ENCODE peak calls at places on chromosomes 6 and 20, in ten cellular contexts. I is GM23338; X is fibroblast of lung; T is suprapubic skin; R is HepG2; B is upper lobe of right lung; K is colonic mucosa; O is uterus; V is MM.1S; G is CD8-positive, alpha-beta T cell. S is an unnamed sample.

GRCh38 chr6:143018955-143019354 is 41.7 kb upstream of the AIG1 start:
- DNase-seq in I (no peak), X (peak), T (no peak), R (no peak), B (no peak), K (no peak), O (no peak), V (no peak), G (no peak), S (no peak)

GRCh38 chr6:106973018-106973840 is 1.3 kb downstream of the CD24 start:
- DNase-seq in I (peak), X (peak), T (no peak), R (no peak), B (peak), K (peak), O (no peak), V (no peak), G (no peak), S (no peak)

GRCh38 chr6:63290507-63291049 is 29.2 kb downstream of the LGSN start:
- DNase-seq in I (no peak), X (no peak), T (no peak), R (no peak), B (no peak), K (no peak), O (no peak), V (no peak), G (no peak), S (no peak)

GRCh38 chr20:33477386-33478234 is 12.3 kb upstream of the CBFA2T2 start:
- DNase-seq in I (peak), X (no peak), T (no peak), R (no peak), B (no peak), K (peak), O (no peak), V (no peak), G (no peak), S (no peak)

GRCh38 chr6:134624781-134625180 is 306.9 kb upstream of the SGK1 start:
- DNase-seq in I (no peak), X (no peak), T (no peak), R (no peak), B (no peak), K (no peak), O (no peak), V (no peak), G (no peak), S (no peak)

GRCh38 chr20:32062776-32063170 is 10.7 kb downstream of the HCK start:
- DNase-seq in I (no peak), X (no peak), T (no peak), R (no peak), B (peak), K (peak), O (no peak), V (no peak), G (no peak), S (no peak)

GRCh38 chr20:32433311-32434021 is 75.3 kb downstream of the ASXL1 start:
- DNase-seq in I (no peak), X (no peak), T (no peak), R (no peak), B (no peak), K (no peak), O (no peak), V (no peak), G (no peak), S (no peak)

GRCh38 chr6:130587778-130588520 is 222.1 kb downstream of the TMEM200A start:
- DNase-seq in I (no peak), X (peak), T (no peak), R (no peak), B (no peak), K (no peak), O (no peak), V (no peak), G (no peak), S (peak)

GRCh38 chr20:4626228-4626627 is 95.5 kb upstream of the PRND start:
- DNase-seq in I (no peak), X (no peak), T (no peak), R (no peak), B (no peak), K (no peak), O (no peak), V (no peak), G (no peak), S (no peak)

GRCh38 chr6:146753306-146753705 is 154.5 kb downstream of the ADGB start:
- DNase-seq in I (no peak), X (no peak), T (no peak), R (no peak), B (no peak), K (no peak), O (no peak), V (no peak), G (no peak), S (no peak)

GRCh38 chr6:30769088-30769852 is 24.9 kb upstream of the IER3 start:
- DNase-seq in I (peak), X (peak), T (no peak), R (peak), B (peak), K (no peak), O (peak), V (no peak), G (peak), S (peak)

GRCh38 chr6:38034269-38034914 is 214.9 kb downstream of the ZFAND3 start:
- DNase-seq in I (peak), X (peak), T (no peak), R (peak), B (no peak), K (no peak), O (no peak), V (peak), G (no peak), S (peak)

GRCh38 chr6:109059591-109060021 is 35.0 kb downstream of the SESN1 start:
- DNase-seq in I (no peak), X (peak), T (no peak), R (no peak), B (no peak), K (no peak), O (no peak), V (peak), G (no peak), S (peak)

GRCh38 chr6:90008908-90009501 is 114.7 kb downstream of the GJA10 start:
- DNase-seq in I (no peak), X (peak), T (no peak), R (no peak), B (no peak), K (no peak), O (no peak), V (peak), G (no peak), S (peak)

GRCh38 chr6:166955121-166955864 is 1.1 kb downstream of the RNASET2 start:
- DNase-seq in I (peak), X (no peak), T (no peak), R (no peak), B (peak), K (peak), O (no peak), V (no peak), G (peak), S (no peak)

GRCh38 chr6:52590634-52590985 is 13.8 kb upstream of the TRAM2 start:
- DNase-seq in I (no peak), X (peak), T (no peak), R (peak), B (no peak), K (no peak), O (no peak), V (no peak), G (no peak), S (peak)

GRCh38 chr6:12356983-12357972 is 67.1 kb downstream of the EDN1 start:
- DNase-seq in I (no peak), X (no peak), T (no peak), R (no peak), B (no peak), K (no peak), O (no peak), V (peak), G (no peak), S (no peak)

GRCh38 chr6:5314191-5314865 is 53.0 kb downstream of the FARS2 start:
- DNase-seq in I (no peak), X (no peak), T (no peak), R (no peak), B (no peak), K (no peak), O (no peak), V (no peak), G (no peak), S (no peak)

GRCh38 chr6:19879663-19880062 is 42.5 kb downstream of the ID4 start:
- DNase-seq in I (no peak), X (no peak), T (no peak), R (no peak), B (no peak), K (no peak), O (no peak), V (no peak), G (no peak), S (no peak)

GRCh38 chr20:46960536-46960935 is 65.9 kb downstream of the EYA2 start:
- DNase-seq in I (no peak), X (no peak), T (no peak), R (no peak), B (no peak), K (no peak), O (no peak), V (no peak), G (no peak), S (no peak)

GRCh38 chr6:32852018-32852843 is 1.3 kb downstream of the TAP1 start:
- DNase-seq in I (peak), X (peak), T (no peak), R (no peak), B (no peak), K (peak), O (peak), V (no peak), G (no peak), S (no peak)

GRCh38 chr6:139962663-139963314 is 588.3 kb upstream of the CITED2 start:
- DNase-seq in I (no peak), X (no peak), T (no peak), R (no peak), B (no peak), K (no peak), O (no peak), V (no peak), G (no peak), S (no peak)

GRCh38 chr6:37170273-37171140 is 555 bp downstream of the PIM1 start:
- DNase-seq in I (peak), X (peak), T (peak), R (no peak), B (peak), K (peak), O (peak), V (peak), G (peak), S (peak)

GRCh38 chr6:90459225-90459758 is 127.6 kb downstream of the MAP3K7 start:
- DNase-seq in I (no peak), X (no peak), T (no peak), R (no peak), B (no peak), K (no peak), O (no peak), V (no peak), G (no peak), S (no peak)

GRCh38 chr6:52534966-52535390 is 41.9 kb downstream of the TRAM2 start:
- DNase-seq in I (no peak), X (no peak), T (no peak), R (no peak), B (no peak), K (no peak), O (no peak), V (no peak), G (no peak), S (no peak)

GRCh38 chr20:46407671-46407996 is 1.2 kb upstream of the ELMO2 start:
- DNase-seq in I (no peak), X (no peak), T (no peak), R (no peak), B (no peak), K (no peak), O (no peak), V (peak), G (no peak), S (no peak)

GRCh38 chr6:143700684-143701342 is 23.0 kb downstream of the PHACTR2 start:
- DNase-seq in I (no peak), X (peak), T (no peak), R (no peak), B (no peak), K (no peak), O (no peak), V (no peak), G (no peak), S (peak)

GRCh38 chr20:11496382-11496781 is 421.3 kb upstream of the BTBD3 start:
- DNase-seq in I (no peak), X (peak), T (no peak), R (no peak), B (no peak), K (no peak), O (no peak), V (no peak), G (no peak), S (peak)

GRCh38 chr6:105681061-105681460 is 278.2 kb upstream of the PREP start:
- DNase-seq in I (no peak), X (no peak), T (no peak), R (no peak), B (no peak), K (no peak), O (no peak), V (no peak), G (no peak), S (no peak)
- H3K4me3 ChIP-seq in I (no peak), X (no peak), T (no peak), R (no peak), B (no peak), K (no peak), O (no peak), V (no peak), G (no peak), S (no peak)

GRCh38 chr20:41286240-41286851 is 31.2 kb downstream of the ZHX3 start:
- DNase-seq in I (no peak), X (no peak), T (no peak), R (no peak), B (no peak), K (no peak), O (no peak), V (no peak), G (no peak), S (no peak)
- H3K27ac ChIP-seq in I (no peak), X (no peak), T (no peak), R (no peak), B (no peak), K (no peak), O (no peak), V (no peak), G (no peak), S (peak)

DNA sequence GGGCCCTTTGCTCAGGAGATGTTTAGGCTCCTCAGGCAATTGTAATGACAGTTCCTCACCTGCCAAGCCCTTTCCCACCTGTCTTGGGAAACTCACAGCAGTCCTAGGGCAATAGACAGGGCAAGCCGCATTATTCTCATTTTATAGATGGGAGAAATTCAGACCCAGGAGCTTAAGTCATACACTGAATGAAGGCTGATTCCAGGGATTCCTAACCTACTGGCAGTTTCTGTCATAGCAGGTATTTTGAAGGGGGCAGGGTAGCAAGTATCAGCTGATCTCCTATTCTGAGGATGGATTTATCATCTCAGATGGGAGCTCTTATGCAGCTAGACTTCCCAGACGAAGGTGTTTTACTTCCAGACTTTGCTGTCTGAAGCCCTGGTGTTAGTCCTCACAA is 61.4 kb upstream of the MYL9 start:
- DNase-seq in I (peak), X (no peak), T (no peak), R (no peak), B (no peak), K (no peak), O (no peak), V (no peak), G (no peak), S (no peak)
- TF ChIP-seq CTCF in I (no peak), X (no peak), T (no peak), R (no peak), B (no peak), K (no peak), O (no peak), V (no peak), G (no peak), S (peak)

DNA sequence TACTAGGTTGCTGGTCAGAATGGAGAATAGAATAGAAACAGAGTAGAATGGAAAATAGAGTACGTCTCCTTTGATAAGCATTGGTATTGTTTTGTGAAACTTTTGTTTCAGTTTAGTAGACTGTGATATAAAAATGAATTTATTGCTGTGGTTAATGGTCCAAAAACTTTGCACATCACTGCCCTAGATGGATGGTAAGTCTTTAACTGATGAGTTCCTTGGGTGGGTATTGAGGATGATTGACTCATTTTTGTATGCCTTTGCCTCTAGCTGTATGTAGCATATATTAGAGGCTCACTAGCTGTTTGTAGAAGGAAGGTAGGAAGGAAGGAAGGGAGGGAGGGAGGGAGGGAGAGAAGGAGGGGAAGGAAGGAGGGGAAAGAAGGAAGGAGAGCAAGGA is 48.3 kb downstream of the ZDHHC14 start:
- DNase-seq in I (no peak), X (no peak), T (no peak), R (no peak), B (no peak), K (no peak), O (no peak), V (no peak), G (no peak), S (no peak)
- H3K4me3 ChIP-seq in I (no peak), X (no peak), T (no peak), R (no peak), B (no peak), K (no peak), O (no peak), V (no peak), G (no peak), S (no peak)

DNA sequence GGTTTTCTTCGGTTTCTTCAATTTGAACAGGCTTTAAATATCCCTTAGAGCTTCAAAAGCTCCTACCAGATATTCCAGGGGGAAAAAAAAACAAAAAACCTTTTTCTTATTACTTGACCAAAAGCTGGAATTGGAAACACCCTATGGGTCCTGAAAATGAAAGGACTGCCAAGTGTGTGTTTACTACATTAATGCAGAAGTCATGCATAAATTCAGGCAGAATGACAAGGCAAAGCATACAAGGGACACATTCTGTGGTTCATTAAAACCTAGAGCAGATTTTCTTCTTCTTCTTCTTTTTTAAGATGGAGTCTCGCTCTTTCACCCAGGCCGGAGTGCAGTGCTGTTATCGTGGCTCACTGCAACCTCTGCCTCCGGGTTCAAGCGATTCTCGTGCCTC is 119.1 kb downstream of the GMDS start:
- DNase-seq in I (no peak), X (no peak), T (no peak), R (no peak), B (no peak), K (no peak), O (no peak), V (no peak), G (no peak), S (no peak)
- H3K27ac ChIP-seq in I (no peak), X (no peak), T (peak), R (no peak), B (peak), K (no peak), O (no peak), V (no peak), G (no peak), S (no peak)

GRCh38 chr6:17816921-17817611 is 110.3 kb upstream of the NUP153 start:
- DNase-seq in I (no peak), X (peak), T (no peak), R (peak), B (no peak), K (no peak), O (no peak), V (no peak), G (no peak), S (no peak)

GRCh38 chr6:17817763-17818162 is 111.0 kb upstream of the NUP153 start:
- DNase-seq in I (no peak), X (no peak), T (no peak), R (no peak), B (no peak), K (no peak), O (no peak), V (no peak), G (no peak), S (no peak)

GRCh38 chr6:17820055-17820454 is 113.3 kb upstream of the NUP153 start:
- DNase-seq in I (peak), X (no peak), T (no peak), R (peak), B (no peak), K (no peak), O (no peak), V (no peak), G (no peak), S (no peak)
- TF ChIP-seq CTCF in I (no peak), X (no peak), T (no peak), R (no peak), B (no peak), K (no peak), O (no peak), V (no peak), G (no peak), S (peak)

GRCh38 chr20:22574545-22575086 is 9.8 kb downstream of the FOXA2 start:
- DNase-seq in I (no peak), X (no peak), T (no peak), R (no peak), B (no peak), K (no peak), O (no peak), V (no peak), G (no peak), S (no peak)
- H3K4me3 ChIP-seq in I (peak), X (no peak), T (no peak), R (no peak), B (no peak), K (no peak), O (no peak), V (no peak), G (no peak), S (no peak)

DNA sequence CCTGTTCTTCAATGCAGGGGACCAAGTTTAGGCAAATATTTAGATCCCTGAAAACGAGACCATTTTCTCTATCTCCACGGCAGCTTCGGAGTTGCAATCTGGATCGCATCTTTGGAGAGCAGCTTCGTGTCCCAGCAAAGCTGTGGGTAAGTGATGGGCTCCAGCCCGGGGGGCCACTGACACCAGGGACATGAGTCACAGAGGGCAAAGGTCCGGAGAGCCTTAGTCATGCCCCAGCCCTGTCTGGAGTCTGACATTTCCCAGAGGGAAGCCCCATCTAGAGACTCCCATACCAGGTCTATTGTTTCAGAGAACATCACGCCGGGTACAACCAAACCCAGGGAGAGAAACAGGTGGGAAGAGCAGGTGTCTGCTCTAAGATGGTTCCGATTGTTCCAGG is 95.9 kb downstream of the NFATC2 start:
- DNase-seq in I (no peak), X (peak), T (no peak), R (peak), B (no peak), K (peak), O (peak), V (no peak), G (no peak), S (peak)
- H3K27ac ChIP-seq in I (no peak), X (peak), T (peak), R (no peak), B (no peak), K (peak), O (peak), V (no peak), G (no peak), S (peak)

GRCh38 chr6:73547046-73547445 is 26.2 kb upstream of the EEF1A1 start:
- DNase-seq in I (no peak), X (no peak), T (no peak), R (no peak), B (no peak), K (no peak), O (no peak), V (no peak), G (no peak), S (no peak)

GRCh38 chr6:73542882-73543281 is 22.1 kb upstream of the EEF1A1 start:
- DNase-seq in I (no peak), X (no peak), T (no peak), R (no peak), B (no peak), K (no peak), O (no peak), V (no peak), G (no peak), S (no peak)

GRCh38 chr6:73548458-73549446 is 27.9 kb upstream of the EEF1A1 start:
- DNase-seq in I (no peak), X (no peak), T (no peak), R (peak), B (no peak), K (no peak), O (no peak), V (no peak), G (no peak), S (no peak)
- TF ChIP-seq CTCF in I (peak), X (no peak), T (no peak), R (no peak), B (no peak), K (no peak), O (no peak), V (no peak), G (no peak), S (no peak)